ENCODE peak calls at places on chromosomes 3 and 15, in eight cellular contexts. W is HFFc6; E is OCI-LY7; H is RWPE1; U is activated CD4-positive, alpha-beta T cell treated with anti-CD3 and anti-CD28 coated beads for 4 hours; Z is stimulated activated CD4-positive, alpha-beta T cell treated with anti-CD3 and anti-CD28 coated beads, TNF-alpha, amount 100 ng/mL, for 4 hours; M is retinal pigment epithelial cell; D is lung. R is an unnamed sample.

GRCh38 chr15:67400890-67401289 is 120.0 kb upstream of the C15orf61 start:
- DNase-seq in Z (no peak), M (no peak), H (no peak), E (no peak), W (no peak), D (no peak), U (no peak), R (no peak)

GRCh38 chr15:74489518-74490338 is 28.8 kb upstream of the UBL7 start:
- DNase-seq in H (peak), W (peak), U (peak), Z (peak), D (peak), M (no peak), E (peak), R (peak)

GRCh38 chr3:46717447-46718231 is at the start of gene PRSS50:
- DNase-seq in Z (no peak), D (no peak), H (no peak), E (no peak), U (no peak), M (no peak), W (no peak), R (no peak)

GRCh38 chr15:34796847-34797246 is 1.5 kb upstream of the ACTC1 start:
- DNase-seq in U (no peak), W (no peak), M (no peak), Z (no peak), H (no peak), D (no peak), E (no peak), R (no peak)

GRCh38 chr3:107604057-107604802 is 81.5 kb downstream of the BBX start:
- DNase-seq in D (no peak), U (no peak), M (no peak), H (no peak), E (no peak), Z (no peak), W (peak), R (no peak)

GRCh38 chr15:47812436-47813109 is 95.3 kb downstream of the SEMA6D start:
- DNase-seq in H (peak), W (no peak), D (no peak), E (no peak), U (no peak), M (peak), Z (no peak), R (peak)

GRCh38 chr15:64412216-64412615 is 24.6 kb downstream of the TRIP4 start:
- DNase-seq in H (peak), U (no peak), D (no peak), E (no peak), W (no peak), Z (no peak), M (no peak), R (peak)

GRCh38 chr3:65951836-65952505 is 86.7 kb downstream of the MAGI1 start:
- DNase-seq in Z (no peak), U (no peak), E (no peak), D (no peak), M (no peak), H (no peak), W (peak), R (no peak)

GRCh38 chr15:41876689-41877088 is 17.2 kb downstream of the SPTBN5 start:
- DNase-seq in H (no peak), Z (no peak), E (no peak), W (no peak), D (no peak), U (no peak), M (no peak), R (no peak)

GRCh38 chr3:31275038-31275562 is 257.6 kb upstream of the STT3B start:
- DNase-seq in H (peak), D (peak), U (no peak), Z (no peak), M (peak), E (no peak), W (peak), R (peak)

GRCh38 chr3:148532326-148532725 is 165.4 kb upstream of the AGTR1 start:
- DNase-seq in E (no peak), H (no peak), U (no peak), D (no peak), M (no peak), Z (no peak), W (no peak), R (no peak)

GRCh38 chr15:50148362-50148963 is 29.4 kb upstream of the ATP8B4 start:
- DNase-seq in E (peak), Z (no peak), H (peak), M (peak), W (peak), U (no peak), D (no peak), R (peak)

GRCh38 chr3:58679451-58679850 is 12.9 kb upstream of the FAM3D start:
- DNase-seq in E (no peak), Z (no peak), H (no peak), U (no peak), D (no peak), M (no peak), W (no peak), R (no peak)

GRCh38 chr15:70450142-70450443 is 313.3 kb downstream of the UACA start:
- DNase-seq in M (no peak), W (no peak), Z (no peak), H (no peak), D (no peak), E (no peak), U (no peak), R (no peak)

GRCh38 chr3:182393830-182394367 is 399.4 kb upstream of the ATP11B start:
- DNase-seq in H (no peak), W (no peak), U (no peak), Z (no peak), E (peak), D (no peak), M (no peak), R (no peak)

GRCh38 chr3:159165972-159166371 is 364.1 kb downstream of the MFSD1 start:
- DNase-seq in E (no peak), Z (no peak), U (no peak), M (no peak), D (no peak), H (no peak), W (no peak), R (no peak)

GRCh38 chr3:158167737-158168469 is 58.0 kb downstream of the RSRC1 start:
- DNase-seq in W (peak), M (peak), Z (no peak), H (peak), U (no peak), E (no peak), D (no peak), R (peak)

GRCh38 chr3:149401926-149402310 is 24.5 kb upstream of the TM4SF1 start:
- DNase-seq in W (no peak), E (no peak), D (no peak), Z (no peak), H (no peak), U (no peak), M (no peak), R (no peak)

GRCh38 chr3:20406621-20407020 is 220.6 kb upstream of the SGO1 start:
- DNase-seq in H (no peak), E (no peak), W (no peak), M (no peak), Z (no peak), U (no peak), D (no peak), R (no peak)

R was measured in trophoblast cell.